ENCODE peak calls at places on chromosomes 1 and 21, in ten cellular contexts. V is IMR-90; Y is neural progenitor cell; L is adrenal gland; S is fibroblast of lung; N is tibial nerve; T is A549; K is left ventricle myocardium inferior; H is psoas muscle; G is CD4-positive, alpha-beta T cell. J is an unnamed sample. For H3K9me3, the result is how much of the 10 kb centered on the place peaks cover.

GRCh38 chr1:41504126-41505035 is 19.9 kb upstream of the EDN2 start:
- DNase-seq in G (no peak), K (no peak), S (peak), L (no peak), H (no peak), T (peak), Y (no peak), V (peak), N (no peak), J (peak)

GRCh38 chr1:24600551-24600950 is 42.6 kb upstream of the SRRM1 start:
- DNase-seq in H (no peak), N (no peak), L (no peak), Y (no peak), S (no peak), G (no peak), T (no peak), K (no peak), V (no peak), J (no peak)

GRCh38 chr1:9910080-9910424 is at the start of gene CTNNBIP1:
- DNase-seq in N (no peak), V (no peak), G (no peak), S (no peak), L (no peak), T (no peak), Y (no peak), K (no peak), H (no peak), J (no peak)

GRCh38 chr21:36700961-36701911 is 2.3 kb downstream of the SIM2 start:
- DNase-seq in H (no peak), S (no peak), N (no peak), G (no peak), K (no peak), T (no peak), Y (peak), L (peak), V (no peak), J (no peak)

GRCh38 chr1:230768903-230769570 is 21.8 kb downstream of the CAPN9 start:
- DNase-seq in S (peak), Y (no peak), K (no peak), H (no peak), N (no peak), G (no peak), T (no peak), L (no peak), V (peak), J (peak)

GRCh38 chr1:29513357-29513756 is 277.0 kb downstream of the PTPRU start:
- DNase-seq in N (no peak), S (peak), T (peak), L (peak), K (peak), V (peak), Y (peak), H (peak), G (no peak), J (peak)

GRCh38 chr1:35646043-35646442 is 4.7 kb upstream of the PSMB2 start:
- DNase-seq in V (no peak), Y (no peak), G (no peak), K (no peak), N (no peak), S (no peak), T (peak), L (no peak), H (no peak), J (no peak)

GRCh38 chr1:34746785-34747637 is 7.8 kb upstream of the GJB5 start:
- DNase-seq in L (no peak), N (no peak), G (no peak), T (no peak), V (no peak), H (no peak), Y (no peak), S (no peak), K (no peak), J (no peak)

GRCh38 chr1:94055459-94056122 is 65.4 kb downstream of the ABCA4 start:
- DNase-seq in S (peak), Y (no peak), K (no peak), T (no peak), L (no peak), G (no peak), V (no peak), N (no peak), H (no peak), J (peak)

GRCh38 chr1:18724801-18725200 is 94.2 kb downstream of the PAX7 start:
- DNase-seq in S (no peak), T (no peak), H (no peak), K (no peak), L (no peak), N (no peak), V (no peak), Y (no peak), G (no peak), J (no peak)

GRCh38 chr1:39672551-39672947 is 642 bp upstream of the NT5C1A start:
- DNase-seq in G (peak), H (no peak), S (no peak), L (no peak), K (no peak), Y (peak), T (no peak), V (no peak), N (no peak), J (no peak)

GRCh38 chr1:25487628-25488027 is 55.8 kb upstream of the LDLRAP1 start:
- DNase-seq in H (no peak), T (no peak), K (no peak), L (no peak), G (no peak), S (no peak), N (no peak), V (no peak), Y (peak), J (no peak)

GRCh38 chr1:17874231-17874630 is 119.1 kb downstream of the ACTL8 start:
- DNase-seq in T (peak), N (no peak), V (peak), S (peak), K (no peak), L (no peak), H (no peak), Y (no peak), G (no peak), J (peak)

GRCh38 chr21:26061437-26061836 is 109.1 kb downstream of the APP start:
- DNase-seq in G (no peak), S (peak), N (peak), T (no peak), V (peak), K (no peak), L (no peak), Y (no peak), H (no peak), J (no peak)

GRCh38 chr1:244077473-244078220 is 26.6 kb downstream of the ZBTB18 start:
- DNase-seq in L (no peak), S (peak), G (no peak), H (no peak), K (no peak), Y (no peak), T (no peak), V (no peak), N (no peak), J (no peak)

GRCh38 chr1:9234223-9235122 is at the start of gene H6PD:
- DNase-seq in Y (peak), S (peak), V (peak), G (peak), K (peak), T (peak), N (peak), H (peak), L (peak), J (peak)

GRCh38 chr1:117919376-117919775 is 10.0 kb downstream of the GDAP2 start:
- DNase-seq in N (no peak), G (no peak), T (no peak), S (no peak), K (no peak), Y (no peak), L (no peak), H (no peak), V (no peak), J (no peak)

GRCh38 chr1:60088620-60089155 is 15.1 kb upstream of the C1orf87 start:
- DNase-seq in S (no peak), N (no peak), V (no peak), K (no peak), L (no peak), G (no peak), H (no peak), T (no peak), Y (no peak), J (no peak)

GRCh38 chr1:222266223-222267215 is 281.4 kb downstream of the HHIPL2 start:
- DNase-seq in V (no peak), L (no peak), N (no peak), H (no peak), G (no peak), Y (no peak), S (no peak), K (no peak), T (no peak), J (peak)

GRCh38 chr1:9595156-9595967 is 6.7 kb downstream of the TMEM201 start:
- DNase-seq in G (no peak), K (no peak), L (no peak), H (no peak), S (no peak), Y (no peak), N (no peak), T (no peak), V (no peak), J (no peak)

GRCh38 chr1:76124196-76124595 is 49.6 kb downstream of the ST6GALNAC3 start:
- DNase-seq in Y (no peak), T (peak), K (no peak), N (no peak), L (no peak), S (peak), V (no peak), G (no peak), H (no peak), J (peak)

GRCh38 chr1:35298464-35298863 is 30.0 kb downstream of the ZMYM4 start:
- DNase-seq in L (no peak), Y (peak), N (peak), T (peak), S (peak), K (no peak), G (peak), V (peak), H (no peak), J (peak)

GRCh38 chr1:168127493-168127892 is 9.2 kb downstream of the GPR161 start:
- DNase-seq in K (no peak), S (peak), N (no peak), T (no peak), Y (no peak), V (no peak), H (no peak), G (no peak), L (no peak), J (no peak)

GRCh38 chr21:44846485-44847260 is 26.8 kb downstream of the PTTG1IP start:
- DNase-seq in N (peak), K (peak), G (peak), Y (peak), H (peak), L (peak), V (peak), S (peak), T (no peak), J (no peak)

GRCh38 chr1:155127105-155127671 is 488 bp upstream of the EFNA1 start:
- DNase-seq in T (peak), G (no peak), N (peak), V (peak), H (peak), K (peak), L (no peak), Y (peak), S (peak), J (peak)

GRCh38 chr1:5343256-5344020 is 648.8 kb downstream of the NPHP4 start:
- DNase-seq in K (no peak), T (no peak), Y (no peak), V (no peak), H (no peak), N (no peak), G (no peak), S (no peak), L (no peak), J (no peak)

GRCh38 chr1:5351366-5351765 is 640.9 kb downstream of the NPHP4 start:
- DNase-seq in K (no peak), N (no peak), G (no peak), T (no peak), L (no peak), V (no peak), H (no peak), S (no peak), Y (no peak), J (no peak)

GRCh38 chr1:5345556-5345955 is 646.7 kb downstream of the NPHP4 start:
- DNase-seq in T (no peak), H (no peak), S (no peak), L (no peak), Y (no peak), G (no peak), N (no peak), K (no peak), V (no peak), J (no peak)

GRCh38 chr1:5349526-5349925 is 642.7 kb downstream of the NPHP4 start:
- DNase-seq in H (no peak), Y (no peak), T (no peak), L (no peak), V (no peak), G (no peak), S (no peak), K (no peak), N (no peak), J (no peak)

GRCh38 chr1:5348732-5349465 is 643.3 kb downstream of the NPHP4 start:
- DNase-seq in H (no peak), K (no peak), L (no peak), N (no peak), S (no peak), T (no peak), G (no peak), V (no peak), Y (no peak), J (no peak)
- H3K9me3 ChIP-seq in H (under half), K (under half), L (under half), N (under half), S (under half), T (under half), G (under half), V (under half), Y (under half), J (under half)

GRCh38 chr1:23555225-23555801 is 4.0 kb downstream of the ID3 start:
- DNase-seq in Y (peak), L (no peak), V (peak), K (no peak), S (no peak), T (peak), G (no peak), H (no peak), N (no peak), J (no peak)
- H3K27ac ChIP-seq in Y (peak), L (no peak), V (peak), K (peak), S (peak), T (peak), G (peak), H (peak), N (peak), J (peak)

GRCh38 chr21:27462786-27463185 is 495.9 kb upstream of the ADAMTS5 start:
- DNase-seq in T (no peak), S (no peak), K (no peak), N (no peak), L (no peak), Y (no peak), G (no peak), H (no peak), V (no peak), J (no peak)

GRCh38 chr21:27464643-27465042 is 497.8 kb upstream of the ADAMTS5 start:
- DNase-seq in V (no peak), S (peak), T (no peak), N (no peak), L (no peak), K (no peak), G (no peak), Y (no peak), H (no peak), J (peak)

GRCh38 chr21:27466175-27466574 is 499.3 kb upstream of the ADAMTS5 start:
- DNase-seq in K (no peak), V (no peak), N (no peak), L (no peak), G (no peak), Y (no peak), S (no peak), H (no peak), T (no peak), J (no peak)
- H3K9me3 ChIP-seq in K (under half), V (under half), N (under half), L (under half), G (under half), Y (under half), S (under half), H (under half), T (under half), J (under half)

DNA sequence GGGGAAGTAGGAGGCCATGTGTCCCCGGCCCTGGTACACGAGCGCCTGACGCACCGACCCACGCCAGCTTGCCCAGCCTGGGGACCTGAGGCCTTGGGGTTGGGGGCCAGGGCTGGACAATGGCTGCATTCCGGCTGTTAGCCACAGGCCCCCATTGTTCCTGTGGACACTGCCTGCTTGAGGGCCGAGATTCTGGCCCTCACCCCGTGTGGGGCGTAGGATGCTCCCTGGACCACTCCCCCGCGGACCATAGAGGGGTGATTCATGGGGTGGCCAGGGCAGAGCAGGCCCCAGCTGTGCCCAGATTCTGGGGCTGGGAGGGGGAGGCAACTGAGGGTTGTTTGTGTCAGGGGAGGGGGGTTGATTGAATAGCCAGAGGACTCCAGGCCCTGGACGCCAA is 11.7 kb downstream of the POU3F1 start:
- DNase-seq in T (no peak), K (no peak), S (no peak), Y (no peak), V (no peak), L (no peak), G (no peak), N (no peak), H (no peak), J (no peak)
- H3K27ac ChIP-seq in T (no peak), K (no peak), S (no peak), Y (no peak), V (no peak), L (no peak), G (no peak), N (peak), H (no peak), J (no peak)